ENCODE peak calls at places on chromosomes 13 and 19, in four cellular contexts. M is IMR-90, S is psoas muscle, J is H9. B is an unnamed sample. For H3K9me3, the result is how much of the 10 kb centered on the place peaks cover.

GRCh38 chr13:38693641-38694040 is 6.8 kb downstream of the FREM2 start:
- DNase-seq in S (no peak), M (no peak), J (no peak), B (no peak)

GRCh38 chr13:38045278-38046048 is 175.9 kb upstream of the TRPC4 start:
- DNase-seq in J (peak), S (no peak), M (peak), B (no peak)

GRCh38 chr19:9796113-9796773 is 22.6 kb downstream of the FBXL12 start:
- DNase-seq in M (peak), J (peak), S (peak), B (peak)

GRCh38 chr19:15113245-15114152 is 6.3 kb downstream of the SYDE1 start:
- DNase-seq in M (no peak), S (peak), J (peak), B (no peak)

GRCh38 chr19:53649746-53650593 is 18.2 kb downstream of the DPRX start:
- DNase-seq in J (no peak), M (no peak), S (no peak), B (no peak)

GRCh38 chr19:38278751-38279150 is 14.4 kb downstream of the SPINT2 start:
- DNase-seq in M (no peak), J (no peak), S (no peak), B (no peak)

GRCh38 chr19:32091196-32091595 is 254.2 kb upstream of the ZNF507 start:
- DNase-seq in S (no peak), M (no peak), J (no peak), B (no peak)

GRCh38 chr19:35755550-35756371 is 1.1 kb downstream of the HSPB6 start:
- DNase-seq in J (peak), M (peak), S (peak), B (peak)

GRCh38 chr19:58480481-58480830 is 4.3 kb downstream of the ZNF446 start:
- DNase-seq in J (no peak), S (no peak), M (no peak), B (no peak)

GRCh38 chr19:6248856-6249255 is 30.9 kb downstream of the MLLT1 start:
- DNase-seq in J (no peak), S (no peak), M (no peak), B (no peak)

GRCh38 chr13:112446867-112447266 is 70.7 kb downstream of the SPACA7 start:
- DNase-seq in J (peak), S (no peak), M (no peak), B (no peak)

GRCh38 chr19:8965887-8966286 is 44.3 kb downstream of the MUC16 start:
- DNase-seq in M (no peak), J (no peak), S (no peak), B (no peak)

GRCh38 chr19:49486710-49487276 is 615 bp upstream of the RPL13A start:
- DNase-seq in S (no peak), M (no peak), J (no peak), B (no peak)

GRCh38 chr13:44188257-44188656 is 185.4 kb upstream of the SERP2 start:
- DNase-seq in S (no peak), M (peak), J (no peak), B (no peak)

GRCh38 chr13:79079351-79079839 is 326.7 kb downstream of the RBM26 start:
- DNase-seq in J (no peak), M (no peak), S (peak), B (no peak)

GRCh38 chr13:44660050-44660449 is 83.9 kb upstream of the TSC22D1 start:
- DNase-seq in M (no peak), J (no peak), S (no peak), B (no peak)

GRCh38 chr13:71797487-71797886 is 69.5 kb downstream of the DACH1 start:
- DNase-seq in S (no peak), J (no peak), M (no peak), B (no peak)

GRCh38 chr19:53908106-53908932 is 759 bp upstream of the CACNG7 start:
- DNase-seq in S (peak), M (peak), J (peak), B (peak)

GRCh38 chr13:105804561-105805190 is 730.8 kb downstream of the EFNB2 start:
- DNase-seq in M (peak), S (no peak), J (no peak), B (no peak)

GRCh38 chr19:51607077-51607476 is 23.1 kb downstream of the SIGLEC5 start:
- DNase-seq in M (no peak), S (no peak), J (no peak), B (no peak)

GRCh38 chr19:2053601-2054389 is 2.8 kb upstream of the MKNK2 start:
- DNase-seq in J (peak), M (peak), S (peak), B (no peak)

GRCh38 chr19:2827022-2827421 is 7.4 kb downstream of the ZNF554 start:
- DNase-seq in S (no peak), J (no peak), M (no peak), B (no peak)

GRCh38 chr19:46353730-46354528 is 7.0 kb downstream of the PPP5C start:
- DNase-seq in J (no peak), M (no peak), S (no peak), B (no peak)

GRCh38 chr19:15294591-15294990 is 37.7 kb downstream of the BRD4 start:
- DNase-seq in S (no peak), J (no peak), M (no peak), B (no peak)

GRCh38 chr13:63351533-63351932 is 1935.9 kb upstream of the PCDH20 start:
- DNase-seq in J (no peak), M (peak), S (no peak), B (no peak)

GRCh38 chr19:39144487-39145071 is 19.0 kb downstream of the PAK4 start:
- DNase-seq in M (peak), S (no peak), J (no peak), B (no peak)

GRCh38 chr19:43524922-43525835 is 1.8 kb downstream of the ETHE1 start:
- DNase-seq in S (no peak), J (peak), M (peak), B (peak)

GRCh38 chr13:78978381-78978998 is 319.5 kb upstream of the OBI1 start:
- DNase-seq in M (peak), S (no peak), J (no peak), B (peak)

GRCh38 chr19:42423462-42424344 is 3.5 kb downstream of the LIPE start:
- DNase-seq in S (peak), J (peak), M (peak), B (peak)

DNA sequence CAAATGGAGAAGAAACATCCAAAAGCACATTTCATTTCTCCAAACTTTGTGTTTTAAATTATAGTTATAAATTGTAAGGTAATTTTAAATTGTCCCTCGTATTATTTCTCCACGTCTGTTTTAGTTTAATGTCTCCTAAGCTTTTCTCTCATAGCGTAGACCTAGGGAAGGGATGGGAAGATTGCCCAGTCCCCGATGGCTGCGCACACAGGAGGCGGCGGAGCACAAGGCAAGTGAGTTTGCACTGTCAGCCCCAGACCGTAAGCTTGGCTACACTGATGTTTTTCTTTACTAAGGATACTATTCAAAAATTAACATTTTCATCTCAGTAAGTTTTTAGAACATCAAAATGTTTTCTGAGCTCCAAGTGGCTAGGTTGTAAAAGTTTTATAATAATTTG is 72.3 kb downstream of the GPR12 start:
- DNase-seq in M (no peak), J (no peak), S (no peak), B (no peak)
- H3K9me3 ChIP-seq in M (under half), J (under half), S (under half), B (under half)

DNA sequence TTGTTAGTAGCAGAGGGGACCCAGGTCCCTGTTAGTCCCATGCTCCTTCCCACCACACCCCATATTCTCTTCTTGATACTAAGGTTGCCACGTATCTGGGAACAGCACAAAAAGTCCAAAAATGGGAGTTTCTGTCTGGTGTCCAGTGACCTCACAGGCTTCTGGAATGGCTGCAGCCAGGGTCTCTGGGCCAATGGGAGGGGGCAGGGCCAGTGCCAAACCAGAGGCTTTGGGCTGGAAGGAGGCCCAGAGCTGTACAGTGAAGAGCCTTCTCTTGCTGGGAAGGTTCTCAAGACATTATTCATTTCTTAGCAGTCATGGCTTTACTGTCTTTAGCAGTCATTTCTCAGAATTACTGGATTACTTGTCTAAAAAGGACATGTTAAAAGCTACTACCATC is 119.2 kb downstream of the FRY start:
- DNase-seq in M (peak), S (peak), J (no peak), B (no peak)
- H3K27ac ChIP-seq in M (no peak), S (peak), J (no peak), B (no peak)

GRCh38 chr13:22375151-22375550 is 704.3 kb downstream of the FGF9 start:
- DNase-seq in M (no peak), S (no peak), J (no peak), B (no peak)
- H3K9me3 ChIP-seq in M (under half), S (under half), J (under half), B (under half)

GRCh38 chr13:20394506-20394905 is 131.2 kb downstream of the CRYL1 start:
- DNase-seq in M (no peak), J (no peak), S (no peak), B (no peak)

GRCh38 chr13:20397896-20398295 is 127.8 kb downstream of the CRYL1 start:
- DNase-seq in S (no peak), M (no peak), J (no peak), B (no peak)

GRCh38 chr13:20393273-20394235 is 132.1 kb downstream of the CRYL1 start:
- DNase-seq in S (no peak), M (no peak), J (no peak), B (no peak)

GRCh38 chr13:20392530-20392929 is 133.1 kb downstream of the CRYL1 start:
- DNase-seq in S (no peak), J (no peak), M (no peak), B (no peak)

DNA sequence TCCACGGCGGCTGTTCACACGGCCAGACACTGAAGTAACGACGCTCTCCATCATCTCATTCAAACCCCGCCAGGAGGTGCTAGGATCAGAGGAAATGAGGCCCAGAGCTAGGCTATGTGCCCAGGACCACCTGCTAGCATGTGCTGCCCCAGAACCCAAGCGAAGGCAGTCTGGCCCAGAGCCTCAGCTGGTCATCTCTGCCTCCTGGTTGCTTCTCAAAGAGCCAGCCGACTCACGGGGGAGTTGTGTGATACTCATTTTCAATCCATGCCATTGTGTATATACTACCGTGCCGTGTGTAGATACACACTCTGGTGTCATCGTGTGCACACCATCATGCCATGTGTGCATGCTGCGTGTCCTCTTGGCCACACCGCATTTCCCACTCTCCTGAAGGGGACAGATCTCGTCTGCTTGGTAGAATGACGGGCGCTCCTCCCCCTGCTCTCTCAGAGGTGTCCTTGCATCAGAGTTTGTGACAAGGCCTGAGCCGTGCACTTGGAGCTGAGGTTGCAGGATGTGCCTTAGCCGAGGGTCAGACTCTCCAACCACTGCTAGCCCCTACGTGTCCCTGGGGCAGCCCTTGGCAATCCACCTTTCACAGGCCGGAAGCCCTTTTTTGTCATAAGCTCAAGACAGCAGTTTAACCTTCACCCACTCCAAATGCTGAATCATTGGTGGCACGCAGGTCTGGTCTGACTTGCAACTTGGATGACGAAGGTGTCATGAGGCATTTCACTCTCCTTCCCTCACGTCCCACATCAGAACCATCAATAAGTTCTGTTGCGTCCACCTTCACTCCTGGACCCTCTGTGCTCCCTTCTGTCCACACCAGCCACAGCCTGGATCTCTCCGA is 130.4 kb downstream of the CRYL1 start:
- DNase-seq in S (no peak), J (no peak), M (no peak), B (no peak)
- H3K27ac ChIP-seq in S (no peak), J (no peak), M (no peak), B (no peak)

GRCh38 chr13:30133554-30133912 is 173.8 kb downstream of the KATNAL1 start:
- DNase-seq in J (no peak), M (no peak), S (no peak), B (no peak)
- H3K9me3 ChIP-seq in J (under half), M (under half), S (under half), B (under half)

DNA sequence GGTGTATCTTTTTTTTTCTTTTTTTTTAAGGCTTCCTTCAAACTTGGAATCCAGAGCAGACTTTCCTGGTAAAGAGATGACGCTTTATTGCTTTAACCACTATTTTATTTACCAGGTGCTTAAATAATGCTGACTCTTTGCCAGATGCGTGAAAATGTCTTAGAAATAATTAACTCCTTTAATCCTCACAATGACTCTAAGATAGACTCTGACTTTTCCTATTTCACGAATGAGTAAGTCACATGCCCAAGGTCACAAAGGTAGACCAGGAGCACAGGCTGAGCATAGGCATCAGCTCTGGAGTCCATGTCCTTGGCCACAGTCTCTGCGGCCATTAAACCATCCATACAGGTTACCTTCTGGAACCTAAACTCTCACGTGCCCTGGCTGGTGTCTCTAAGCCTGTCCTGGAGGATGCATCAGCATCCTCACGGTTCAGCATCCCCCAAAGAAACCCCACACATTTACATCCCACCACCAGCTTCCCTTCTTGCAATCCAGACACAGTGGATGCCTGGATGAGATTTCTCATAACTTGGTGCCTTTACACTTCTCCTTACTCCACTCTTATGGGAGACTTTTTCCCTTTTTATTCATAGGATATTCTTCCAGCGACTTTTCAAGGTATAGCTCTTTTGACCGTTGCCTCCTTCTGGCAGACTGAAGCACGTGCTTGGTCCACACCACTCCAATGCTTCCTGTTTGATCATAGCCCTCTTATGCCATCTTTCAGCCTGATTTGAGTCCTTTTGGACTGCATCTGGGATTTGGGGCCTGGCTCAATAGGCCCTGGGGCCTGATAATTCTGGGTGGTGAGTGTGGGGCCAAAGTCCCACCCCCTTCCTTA is 87.5 kb downstream of the ERCC5 start:
- DNase-seq in J (no peak), S (no peak), M (no peak), B (no peak)
- H3K27ac ChIP-seq in J (no peak), S (no peak), M (no peak), B (no peak)